ENCODE peak calls at places on chromosomes 13 and 19, in nine cellular contexts. S is neural crest cell; V is stimulated activated CD8-positive, alpha-beta memory T cell treated with anti-CD3 and anti-CD28 coated beads, Interleukin-4, amount 100 ng/mL, for 1 hour; R is GM23248; B is HCT116; H is astrocyte; N is stimulated activated CD4-positive, alpha-beta T cell treated with anti-CD3 and anti-CD28 coated beads, TNF-alpha, amount 100 ng/mL, for 1 hour; C is A549; E is fibroblast of the aortic adventitia. L is an unnamed sample.

GRCh38 chr13:104854698-104855097 is 1680.8 kb downstream of the EFNB2 start:
- DNase-seq in C (no peak), V (no peak), R (no peak), S (no peak), E (no peak), H (no peak), N (no peak), B (no peak), L (no peak)

GRCh38 chr13:52001120-52001731 is 10.0 kb downstream of the ATP7B start:
- DNase-seq in E (peak; percentile 70), C (peak; percentile 40), S (no peak), N (no peak), V (no peak), H (peak; percentile 24), B (peak; percentile 32), R (peak; percentile 69), L (peak; percentile 66)

GRCh38 chr19:13906525-13906904 is 514 bp downstream of the CC2D1A start:
- DNase-seq in S (no peak), E (no peak), N (no peak), R (peak; percentile 38), H (no peak), B (no peak), V (no peak), C (no peak), L (no peak)

GRCh38 chr19:2050349-2050990 is 574 bp downstream of the MKNK2 start:
- DNase-seq in V (no peak), C (no peak), N (no peak), R (peak; percentile 54), B (no peak), E (no peak), H (no peak), S (no peak), L (no peak)

GRCh38 chr19:58346961-58347929 is 6.0 kb downstream of the A1BG start:
- DNase-seq in N (peak; percentile 41), S (peak; percentile 63), C (peak; percentile 78), H (peak; percentile 31), B (no peak), V (no peak), E (peak; percentile 54), R (peak; percentile 75), L (peak; percentile 57)

GRCh38 chr13:111972261-111972780 is 94.6 kb upstream of the SOX1 start:
- DNase-seq in C (no peak), S (no peak), E (no peak), R (no peak), B (no peak), H (no peak), N (no peak), V (no peak), L (no peak)

GRCh38 chr19:54465367-54466109 is 2.0 kb upstream of the LENG9 start:
- DNase-seq in H (no peak), B (no peak), S (no peak), N (no peak), V (no peak), C (no peak), R (no peak), E (no peak), L (no peak)

GRCh38 chr19:29379257-29379986 is 146.4 kb upstream of the VSTM2B start:
- DNase-seq in V (no peak), R (no peak), N (no peak), B (no peak), E (no peak), H (no peak), S (no peak), C (no peak), L (no peak)

GRCh38 chr19:33906578-33907335 is 110.1 kb downstream of the KCTD15 start:
- DNase-seq in E (peak; percentile 8), V (no peak), R (peak; percentile 35), C (peak; percentile 24), B (no peak), S (no peak), H (peak; percentile 34), N (no peak), L (peak; percentile 46)

GRCh38 chr19:16051254-16052025 is 24.9 kb upstream of the TPM4 start:
- DNase-seq in C (peak; percentile 53), B (peak; percentile 51), S (no peak), V (no peak), E (peak; percentile 37), N (no peak), H (no peak), R (no peak), L (peak; percentile 39)

GRCh38 chr13:109271991-109272454 is 514.4 kb downstream of the IRS2 start:
- DNase-seq in C (peak; percentile 85), E (no peak), S (no peak), N (no peak), R (peak; percentile 78), V (no peak), B (peak; percentile 65), H (peak; percentile 89), L (no peak)

GRCh38 chr19:3346677-3347353 is 19.6 kb upstream of the NFIC start:
- DNase-seq in S (no peak), V (no peak), R (peak; percentile 83), H (no peak), B (no peak), E (peak; percentile 86), N (no peak), C (no peak), L (peak; percentile 79)

GRCh38 chr13:113584870-113585671 is 518 bp downstream of the TFDP1 start:
- DNase-seq in B (no peak), H (no peak), S (no peak), C (peak; percentile 9), E (no peak), N (no peak), R (peak; percentile 36), V (no peak), L (no peak)

GRCh38 chr13:74794147-74794546 is 659.9 kb upstream of the KLF12 start:
- DNase-seq in S (no peak), V (no peak), C (no peak), N (no peak), E (no peak), R (no peak), H (no peak), B (no peak), L (no peak)

GRCh38 chr13:99997702-99998219 is 16.2 kb downstream of the ZIC2 start:
- DNase-seq in E (no peak), H (no peak), B (no peak), N (no peak), R (no peak), C (no peak), S (no peak), V (no peak), L (no peak)

GRCh38 chr13:112722433-112723250 is 32.8 kb downstream of the ATP11A start:
- DNase-seq in R (peak; percentile 65), H (peak; percentile 96), S (no peak), B (peak; percentile 86), V (no peak), E (peak; percentile 98), N (no peak), C (peak; percentile 74), L (peak; percentile 88)

GRCh38 chr19:55703790-55704215 is 28.8 kb downstream of the EPN1 start:
- DNase-seq in C (peak; percentile 41), S (peak; percentile 32), N (no peak), R (peak; percentile 66), V (no peak), E (peak; percentile 8), H (no peak), B (peak; percentile 4), L (peak; percentile 27)

GRCh38 chr19:46728693-46729339 is 11.9 kb upstream of the PRKD2 start:
- DNase-seq in R (peak; percentile 71), C (peak; percentile 72), N (peak; percentile 60), B (no peak), V (peak; percentile 60), S (peak; percentile 65), H (no peak), E (peak; percentile 53), L (peak; percentile 70)

GRCh38 chr13:78603240-78603947 is at the start of gene POU4F1:
- DNase-seq in B (no peak), H (no peak), V (no peak), R (no peak), E (no peak), S (no peak), C (peak; percentile 76), N (no peak), L (peak; percentile 29)

GRCh38 chr19:7833225-7834156 is 3.5 kb downstream of the EVI5L start:
- DNase-seq in R (peak; percentile 90), C (peak; percentile 67), V (no peak), S (no peak), H (peak; percentile 47), N (no peak), B (peak; percentile 93), E (peak; percentile 92), L (peak; percentile 81)

GRCh38 chr13:105665284-105665683 is 870.2 kb downstream of the EFNB2 start:
- DNase-seq in C (no peak), E (no peak), V (no peak), H (peak; percentile 91), B (no peak), S (no peak), R (no peak), N (no peak), L (no peak)

GRCh38 chr13:39603424-39603947 is 493 bp upstream of the LHFPL6 start:
- DNase-seq in N (no peak), B (no peak), R (peak; percentile 70), C (peak; percentile 5), H (peak; percentile 21), V (no peak), E (peak; percentile 35), S (peak; percentile 16), L (peak; percentile 29)

GRCh38 chr19:14012378-14012915 is 6.3 kb upstream of the RFX1 start:
- DNase-seq in H (no peak), E (no peak), R (no peak), V (no peak), S (no peak), B (no peak), N (no peak), C (no peak), L (no peak)

GRCh38 chr13:54356849-54357248 is 1328.2 kb downstream of the OLFM4 start:
- DNase-seq in B (no peak), C (no peak), V (no peak), N (no peak), E (no peak), R (no peak), H (no peak), S (no peak), L (no peak)

GRCh38 chr19:54108496-54108895 is 5.8 kb downstream of the NDUFA3 start:
- DNase-seq in C (no peak), E (no peak), H (no peak), B (no peak), N (no peak), S (no peak), R (no peak), V (no peak), L (no peak)

GRCh38 chr13:41060723-41061074 is 610 bp upstream of the WBP4 start:
- DNase-seq in R (peak; percentile 95), N (peak; percentile 70), H (peak; percentile 69), V (peak; percentile 62), C (peak; percentile 83), B (peak; percentile 47), E (no peak), S (peak; percentile 78), L (no peak)

GRCh38 chr13:41050041-41050440 is 11.3 kb upstream of the WBP4 start:
- DNase-seq in R (peak; percentile 29), E (no peak), C (no peak), S (no peak), N (no peak), H (no peak), V (no peak), B (no peak), L (peak; percentile 42)

L was measured in fibroblast of pulmonary artery.